ENCODE peak calls at places on chromosomes 4 and X, in seven cellular contexts. T is tibial nerve, G is uterus, K is body of pancreas, R is right lobe of liver, H is gastrocnemius medialis, X is A549. M is an unnamed sample.

GRCh38 chr4:108398326-108398725 is 222.1 kb upstream of the RPL34 start:
- DNase-seq in G (no peak), K (no peak), T (no peak), R (no peak), X (no peak), H (no peak), M (no peak)

GRCh38 chr4:108204518-108204917 is 35.8 kb upstream of the LEF1 start:
- DNase-seq in R (no peak), H (no peak), X (no peak), K (no peak), T (no peak), G (no peak), M (no peak)

GRCh38 chr4:140233811-140234696 is 80.1 kb upstream of the MAML3 start:
- DNase-seq in H (no peak), T (no peak), K (no peak), X (no peak), R (no peak), G (peak; percentile 50), M (no peak)

GRCh38 chrX:57918750-57919436 is 8.6 kb upstream of the ZXDA start:
- DNase-seq in R (no peak), H (no peak), G (no peak), T (peak; percentile 24), X (peak; percentile 50), K (peak; percentile 51), M (no peak)

GRCh38 chrX:32408389-32408788 is 803.0 kb downstream of the DMD start:
- DNase-seq in T (no peak), H (no peak), R (no peak), K (no peak), X (peak; percentile 4), G (no peak), M (no peak)

GRCh38 chr4:40238008-40238699 is 41.3 kb downstream of the RHOH start:
- DNase-seq in H (no peak), X (no peak), R (no peak), T (no peak), G (no peak), K (no peak), M (no peak)

GRCh38 chr4:153402366-153402765 is 57.9 kb downstream of the MND1 start:
- DNase-seq in H (no peak), T (no peak), G (no peak), K (no peak), R (no peak), X (no peak), M (no peak)

GRCh38 chrX:135985974-135986312 is 708 bp downstream of the SLC9A6 start:
- DNase-seq in K (no peak), X (no peak), H (no peak), G (no peak), R (no peak), T (no peak), M (no peak)

GRCh38 chr4:128379860-128380259 is 92.2 kb upstream of the PGRMC2 start:
- DNase-seq in G (peak; percentile 38), H (peak; percentile 47), X (peak; percentile 53), K (peak; percentile 74), T (no peak), R (peak; percentile 49), M (no peak)

GRCh38 chr4:153067376-153067775 is 131.3 kb downstream of the FHDC1 start:
- DNase-seq in H (no peak), R (no peak), X (peak; percentile 59), G (no peak), K (peak; percentile 26), T (no peak), M (no peak)

GRCh38 chr4:168942985-168943384 is 67.1 kb downstream of the CBR4 start:
- DNase-seq in X (no peak), K (no peak), H (no peak), R (no peak), G (no peak), T (no peak), M (no peak)

GRCh38 chrX:4277122-4277521 is 563.7 kb upstream of the PRKX start:
- DNase-seq in X (peak; percentile 14), T (no peak), K (no peak), G (no peak), H (no peak), R (no peak), M (no peak)

GRCh38 chrX:77979870-77980269 is 10.4 kb upstream of the PGAM4 start:
- DNase-seq in H (no peak), X (no peak), T (no peak), K (no peak), G (no peak), R (no peak), M (no peak)

GRCh38 chr4:144461906-144462305 is 184.1 kb upstream of the HHIP start:
- DNase-seq in H (no peak), T (no peak), G (no peak), R (no peak), K (no peak), X (no peak), M (no peak)

GRCh38 chrX:132181364-132181763 is 37.9 kb downstream of the RAP2C start:
- DNase-seq in G (no peak), T (no peak), H (no peak), K (peak; percentile 50), R (peak; percentile 48), X (no peak), M (no peak)

GRCh38 chrX:30979271-30979670 is 90.2 kb upstream of the TAB3 start:
- DNase-seq in H (no peak), R (no peak), G (no peak), K (no peak), X (no peak), T (no peak), M (no peak)

GRCh38 chr4:120921456-120922389 is 803 bp downstream of the PRDM5 start:
- DNase-seq in X (peak; percentile 61), H (peak; percentile 33), K (peak; percentile 75), G (peak; percentile 63), R (peak; percentile 63), T (peak; percentile 19), M (peak; percentile 40)

GRCh38 chrX:97234471-97235097 is 350.9 kb downstream of the RPA4 start:
- DNase-seq in G (no peak), T (no peak), K (no peak), R (no peak), H (no peak), X (no peak), M (no peak)

GRCh38 chrX:675896-676295 is 45.3 kb downstream of the SHOX start:
- DNase-seq in R (no peak), K (no peak), T (no peak), X (no peak), G (no peak), H (no peak), M (no peak)

GRCh38 chr4:2256156-2256731 is 5.7 kb downstream of the MXD4 start:
- DNase-seq in X (no peak), R (peak; percentile 20), H (peak; percentile 31), K (peak; percentile 52), T (no peak), G (peak; percentile 43), M (peak; percentile 89)

GRCh38 chr4:125388653-125389052 is 73.9 kb downstream of the FAT4 start:
- DNase-seq in K (no peak), G (no peak), X (no peak), H (no peak), R (no peak), T (no peak), M (no peak)

GRCh38 chr4:40232610-40233009 is 35.8 kb downstream of the RHOH start:
- DNase-seq in G (no peak), T (no peak), R (no peak), H (no peak), X (no peak), K (no peak), M (no peak)

GRCh38 chr4:39235701-39236100 is 53.4 kb downstream of the WDR19 start:
- DNase-seq in H (no peak), X (no peak), K (no peak), R (no peak), T (no peak), G (no peak), M (no peak)

GRCh38 chr4:732911-733630 is 27.4 kb downstream of the PCGF3 start:
- DNase-seq in K (no peak), G (no peak), X (no peak), R (no peak), T (no peak), H (no peak), M (no peak)

GRCh38 chrX:40531056-40531826 is 49.5 kb upstream of the ATP6AP2 start:
- DNase-seq in H (no peak), R (no peak), T (no peak), K (no peak), G (peak; percentile 51), X (no peak), M (no peak)

GRCh38 chr4:183072181-183072580 is 26.9 kb upstream of the WWC2 start:
- DNase-seq in T (no peak), R (no peak), K (no peak), X (no peak), H (no peak), G (no peak), M (no peak)

GRCh38 chr4:152340818-152341217 is 195.1 kb downstream of the FBXW7 start:
- DNase-seq in R (no peak), T (no peak), H (no peak), G (no peak), X (no peak), K (no peak), M (no peak)

DNA sequence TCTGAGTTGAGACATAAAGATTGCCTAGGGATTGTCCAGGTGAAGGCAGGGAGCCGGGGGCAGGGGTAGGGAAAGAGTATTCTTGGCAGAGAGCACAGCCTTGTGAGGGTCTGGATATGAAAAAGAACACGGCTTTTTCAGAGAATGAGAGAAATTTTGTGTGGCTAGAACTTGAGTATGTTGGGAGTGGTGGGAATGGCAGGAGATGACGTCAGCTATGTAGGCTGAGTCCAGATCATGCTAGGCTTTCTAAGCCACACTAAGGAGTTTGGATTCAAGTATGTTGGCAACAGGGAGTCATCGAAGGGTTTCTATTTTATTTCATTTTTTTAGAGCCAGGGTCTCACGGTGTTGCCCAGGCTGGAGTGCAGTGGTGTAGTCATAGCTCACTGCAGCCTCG is 40.0 kb downstream of the SH2D1A start:
- DNase-seq in G (no peak), X (no peak), H (no peak), K (no peak), R (no peak), T (no peak), M (no peak)
- TF ChIP-seq POLR2A in G (no peak), X (no peak), H (no peak), K (no peak), R (no peak), T (no peak), M (no peak)

GRCh38 chr4:138919094-138919936 is 96.3 kb upstream of the NOCT start:
- DNase-seq in G (peak; percentile 47), K (peak; percentile 60), X (peak; percentile 81), H (peak; percentile 55), R (peak; percentile 66), T (peak; percentile 48), M (no peak)
- H3K4me3 ChIP-seq in G (no peak overlapping the region), K (no peak overlapping the region), X (no peak overlapping the region), H (no peak overlapping the region), R (no peak overlapping the region), T (peak overlapping the region; percentile 1), M (no peak overlapping the region)

GRCh38 chrX:16762579-16762978 is 23.7 kb upstream of the TXLNG start:
- DNase-seq in G (no peak), R (no peak), T (no peak), H (no peak), X (no peak), K (no peak), M (no peak)
- TF ChIP-seq POLR2A in G (no peak), R (no peak), T (no peak), H (no peak), X (no peak), K (no peak), M (no peak)

DNA sequence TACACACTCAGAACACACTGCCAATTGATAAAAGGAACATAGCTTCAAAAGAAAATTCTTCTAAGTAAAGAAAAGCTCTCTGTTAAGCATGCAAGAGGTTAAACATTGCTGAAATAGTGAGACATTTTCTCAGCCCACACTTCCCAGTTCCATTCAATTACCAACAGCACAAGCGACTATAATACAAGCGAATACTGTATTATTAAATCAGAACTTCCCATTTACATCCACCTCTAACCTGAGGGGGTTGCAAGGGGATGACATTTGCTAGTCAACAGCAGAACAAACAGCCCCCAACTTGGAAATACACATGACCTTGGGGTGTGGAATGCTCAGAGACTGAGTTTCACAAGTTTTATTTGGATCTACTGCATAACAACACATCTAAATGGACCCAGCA is 1.1 kb downstream of the FSTL5 start:
- DNase-seq in X (no peak), T (no peak), H (no peak), R (no peak), K (no peak), G (no peak), M (no peak)
- H3K4me3 ChIP-seq in X (no peak overlapping the region), T (peak overlapping the region; percentile 51), H (no peak overlapping the region), R (no peak overlapping the region), K (no peak overlapping the region), G (no peak overlapping the region), M (no peak overlapping the region)